ENCODE peak calls at places on chromosomes 11 and 22, in six cellular contexts. One of them, this sample, is unnamed. For H3K36me3, the result is how much of the 10 kb centered on the place peaks cover.

GRCh38 chr11:113884361-113884836 is 9.0 kb upstream of the USP28 start:
- DNase-seq in stomach: no peak
- DNase-seq in upper lobe of right lung: no peak
- DNase-seq in heart right ventricle: no peak
- DNase-seq in gastrocnemius medialis: no peak
- DNase-seq in brain microvascular endothelial cell: peak
- DNase-seq in this sample: no peak

GRCh38 chr11:102115557-102115956 is 5.3 kb downstream of the YAP1 start:
- DNase-seq in stomach: no peak
- DNase-seq in upper lobe of right lung: no peak
- DNase-seq in heart right ventricle: no peak
- DNase-seq in gastrocnemius medialis: no peak
- DNase-seq in brain microvascular endothelial cell: peak
- DNase-seq in this sample: no peak

GRCh38 chr11:76579047-76579751 is 91.3 kb downstream of the LRRC32 start:
- DNase-seq in stomach: no peak
- DNase-seq in upper lobe of right lung: no peak
- DNase-seq in heart right ventricle: peak
- DNase-seq in gastrocnemius medialis: no peak
- DNase-seq in brain microvascular endothelial cell: no peak
- DNase-seq in this sample: peak

GRCh38 chr11:107860688-107861087 is 2.1 kb upstream of the SLC35F2 start:
- DNase-seq in stomach: no peak
- DNase-seq in upper lobe of right lung: no peak
- DNase-seq in heart right ventricle: no peak
- DNase-seq in gastrocnemius medialis: no peak
- DNase-seq in brain microvascular endothelial cell: no peak
- DNase-seq in this sample: no peak

GRCh38 chr11:116916052-116916451 is 78.6 kb upstream of the APOA1 start:
- DNase-seq in stomach: no peak
- DNase-seq in upper lobe of right lung: no peak
- DNase-seq in heart right ventricle: no peak
- DNase-seq in gastrocnemius medialis: no peak
- DNase-seq in brain microvascular endothelial cell: no peak
- DNase-seq in this sample: no peak

GRCh38 chr22:19745155-19746133 is 15.1 kb upstream of the TBX1 start:
- DNase-seq in stomach: no peak
- DNase-seq in upper lobe of right lung: no peak
- DNase-seq in heart right ventricle: peak
- DNase-seq in gastrocnemius medialis: peak
- DNase-seq in brain microvascular endothelial cell: no peak
- DNase-seq in this sample: peak

GRCh38 chr22:46537221-46537945 is at the start of gene CELSR1:
- DNase-seq in stomach: peak
- DNase-seq in upper lobe of right lung: peak
- DNase-seq in heart right ventricle: no peak
- DNase-seq in gastrocnemius medialis: no peak
- DNase-seq in brain microvascular endothelial cell: no peak
- DNase-seq in this sample: no peak

GRCh38 chr22:40076702-40077645 is 82.2 kb downstream of the FAM83F start:
- DNase-seq in stomach: no peak
- DNase-seq in upper lobe of right lung: no peak
- DNase-seq in heart right ventricle: no peak
- DNase-seq in gastrocnemius medialis: no peak
- DNase-seq in brain microvascular endothelial cell: no peak
- DNase-seq in this sample: no peak

GRCh38 chr11:24312464-24313238 is 184.2 kb upstream of the LUZP2 start:
- DNase-seq in stomach: no peak
- DNase-seq in upper lobe of right lung: no peak
- DNase-seq in heart right ventricle: no peak
- DNase-seq in gastrocnemius medialis: no peak
- DNase-seq in brain microvascular endothelial cell: peak
- DNase-seq in this sample: no peak

GRCh38 chr22:49095366-49095765 is 732.3 kb downstream of the BRD1 start:
- DNase-seq in stomach: no peak
- DNase-seq in upper lobe of right lung: no peak
- DNase-seq in heart right ventricle: no peak
- DNase-seq in gastrocnemius medialis: no peak
- DNase-seq in brain microvascular endothelial cell: no peak
- DNase-seq in this sample: no peak

GRCh38 chr11:102912482-102912830 is 37.7 kb upstream of the MMP12 start:
- DNase-seq in stomach: no peak
- DNase-seq in upper lobe of right lung: no peak
- DNase-seq in heart right ventricle: no peak
- DNase-seq in gastrocnemius medialis: no peak
- DNase-seq in brain microvascular endothelial cell: no peak
- DNase-seq in this sample: no peak

GRCh38 chr11:8327761-8328192 is 64.1 kb upstream of the LMO1 start:
- DNase-seq in stomach: no peak
- DNase-seq in upper lobe of right lung: no peak
- DNase-seq in heart right ventricle: no peak
- DNase-seq in gastrocnemius medialis: no peak
- DNase-seq in brain microvascular endothelial cell: no peak
- DNase-seq in this sample: no peak

GRCh38 chr11:121039971-121040613 is 16.2 kb downstream of the TBCEL start:
- DNase-seq in stomach: no peak
- DNase-seq in upper lobe of right lung: no peak
- DNase-seq in heart right ventricle: no peak
- DNase-seq in gastrocnemius medialis: no peak
- DNase-seq in brain microvascular endothelial cell: no peak
- DNase-seq in this sample: no peak

GRCh38 chr22:49240472-49240871 is 587.2 kb downstream of the BRD1 start:
- DNase-seq in stomach: no peak
- DNase-seq in upper lobe of right lung: no peak
- DNase-seq in heart right ventricle: no peak
- DNase-seq in gastrocnemius medialis: no peak
- DNase-seq in brain microvascular endothelial cell: no peak
- DNase-seq in this sample: no peak

GRCh38 chr11:35029979-35030378 is 109.0 kb upstream of the CD44 start:
- DNase-seq in stomach: no peak
- DNase-seq in upper lobe of right lung: no peak
- DNase-seq in heart right ventricle: no peak
- DNase-seq in gastrocnemius medialis: no peak
- DNase-seq in brain microvascular endothelial cell: peak
- DNase-seq in this sample: no peak

GRCh38 chr11:19985106-19985505 is 175.2 kb downstream of the DBX1 start:
- DNase-seq in stomach: no peak
- DNase-seq in upper lobe of right lung: no peak
- DNase-seq in heart right ventricle: no peak
- DNase-seq in gastrocnemius medialis: no peak
- DNase-seq in brain microvascular endothelial cell: no peak
- DNase-seq in this sample: no peak

GRCh38 chr11:71485466-71485865 is 32.5 kb downstream of the NADSYN1 start:
- DNase-seq in stomach: no peak
- DNase-seq in upper lobe of right lung: peak
- DNase-seq in heart right ventricle: no peak
- DNase-seq in gastrocnemius medialis: peak
- DNase-seq in brain microvascular endothelial cell: no peak
- DNase-seq in this sample: no peak

GRCh38 chr11:71483689-71484088 is 30.7 kb downstream of the NADSYN1 start:
- DNase-seq in stomach: no peak
- DNase-seq in upper lobe of right lung: no peak
- DNase-seq in heart right ventricle: no peak
- DNase-seq in gastrocnemius medialis: no peak
- DNase-seq in brain microvascular endothelial cell: no peak
- DNase-seq in this sample: no peak

GRCh38 chr11:71486320-71486719 is 33.3 kb downstream of the NADSYN1 start:
- DNase-seq in stomach: no peak
- DNase-seq in upper lobe of right lung: no peak
- DNase-seq in heart right ventricle: no peak
- DNase-seq in gastrocnemius medialis: no peak
- DNase-seq in brain microvascular endothelial cell: no peak
- DNase-seq in this sample: no peak

GRCh38 chr11:71484248-71485062 is 31.5 kb downstream of the NADSYN1 start:
- DNase-seq in stomach: no peak
- DNase-seq in upper lobe of right lung: peak
- DNase-seq in heart right ventricle: no peak
- DNase-seq in gastrocnemius medialis: peak
- DNase-seq in brain microvascular endothelial cell: no peak
- DNase-seq in this sample: no peak

GRCh38 chr11:71485063-71485399 is 32.0 kb downstream of the NADSYN1 start:
- DNase-seq in stomach: no peak
- DNase-seq in upper lobe of right lung: no peak
- DNase-seq in heart right ventricle: no peak
- DNase-seq in gastrocnemius medialis: peak
- DNase-seq in brain microvascular endothelial cell: no peak
- DNase-seq in this sample: no peak
- H3K36me3 ChIP-seq in stomach: half or more
- H3K36me3 ChIP-seq in upper lobe of right lung: half or more
- H3K36me3 ChIP-seq in heart right ventricle: under half
- H3K36me3 ChIP-seq in gastrocnemius medialis: half or more
- H3K36me3 ChIP-seq in brain microvascular endothelial cell: under half
- H3K36me3 ChIP-seq in this sample: half or more

DNA sequence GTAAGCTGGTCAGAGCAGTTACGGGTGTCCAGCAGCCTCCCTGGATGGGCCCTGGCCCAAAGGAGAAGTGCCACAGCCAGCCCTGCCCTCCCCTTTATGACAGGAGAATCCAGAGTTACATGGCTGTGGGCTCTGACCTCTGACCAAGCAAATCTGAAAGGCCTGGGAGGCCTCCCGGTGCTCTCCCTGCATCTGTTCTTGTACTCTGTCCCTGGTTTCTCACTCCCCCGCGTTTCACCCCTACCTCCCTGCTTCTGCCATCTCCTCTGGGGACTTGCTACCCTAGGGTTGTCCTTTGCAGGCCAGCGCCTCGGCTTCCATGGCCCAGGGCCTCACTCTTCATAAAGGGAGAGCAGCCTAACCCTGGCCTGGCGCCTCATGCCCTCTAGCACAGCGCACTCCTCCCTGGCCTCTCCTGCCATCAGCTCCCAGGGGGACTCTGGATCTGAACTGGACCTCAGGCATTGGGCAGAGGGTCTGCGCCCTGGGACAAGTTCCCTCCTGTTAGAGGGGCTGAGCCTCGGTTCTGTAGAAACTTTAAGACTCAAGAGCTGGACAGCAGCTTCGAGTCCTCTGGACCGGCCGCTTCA is 10.7 kb downstream of the PICK1 start:
- DNase-seq in stomach: no peak
- DNase-seq in upper lobe of right lung: no peak
- DNase-seq in heart right ventricle: no peak
- DNase-seq in gastrocnemius medialis: peak
- DNase-seq in brain microvascular endothelial cell: no peak
- DNase-seq in this sample: peak
- H3K36me3 ChIP-seq in stomach: half or more
- H3K36me3 ChIP-seq in upper lobe of right lung: half or more
- H3K36me3 ChIP-seq in heart right ventricle: under half
- H3K36me3 ChIP-seq in gastrocnemius medialis: under half
- H3K36me3 ChIP-seq in brain microvascular endothelial cell: under half
- H3K36me3 ChIP-seq in this sample: under half

DNA sequence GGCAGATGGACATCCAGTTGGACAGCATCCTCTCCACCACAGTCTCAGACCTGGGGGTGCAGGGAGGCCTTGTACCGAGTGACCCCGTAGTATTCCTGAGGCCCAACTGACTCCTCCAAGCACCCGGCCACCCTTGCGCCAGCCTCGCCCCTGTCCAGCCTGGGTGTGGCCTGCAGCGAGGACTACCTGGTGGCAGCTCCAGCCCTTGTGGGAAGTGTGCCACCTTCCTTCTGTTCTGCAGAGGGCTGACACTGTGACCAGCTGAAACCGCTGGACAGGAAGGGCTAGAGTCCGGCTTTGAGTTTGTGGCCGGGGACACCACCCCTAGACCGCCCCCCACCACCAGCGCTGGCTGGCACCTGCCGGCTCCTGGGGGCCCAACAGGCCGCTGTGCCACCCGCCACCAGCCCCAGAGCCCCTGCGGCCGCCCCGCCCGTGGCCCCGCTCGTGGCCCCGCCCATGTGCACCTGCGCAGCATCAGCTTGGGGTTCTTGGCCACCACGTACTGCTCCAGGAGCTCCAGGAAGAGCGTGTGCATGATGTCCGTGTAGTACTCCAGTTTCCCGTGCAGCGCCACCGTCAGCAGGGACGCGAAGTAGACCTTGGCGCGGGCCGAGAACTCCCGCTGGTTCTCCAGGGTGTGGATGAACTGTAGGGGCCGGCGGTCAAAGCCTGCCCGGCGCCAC is 10.0 kb upstream of the MAPK11 start:
- DNase-seq in stomach: peak
- DNase-seq in upper lobe of right lung: no peak
- DNase-seq in heart right ventricle: no peak
- DNase-seq in gastrocnemius medialis: no peak
- DNase-seq in brain microvascular endothelial cell: no peak
- DNase-seq in this sample: no peak
- H3K36me3 ChIP-seq in stomach: half or more
- H3K36me3 ChIP-seq in upper lobe of right lung: half or more
- H3K36me3 ChIP-seq in heart right ventricle: under half
- H3K36me3 ChIP-seq in gastrocnemius medialis: under half
- H3K36me3 ChIP-seq in brain microvascular endothelial cell: half or more
- H3K36me3 ChIP-seq in this sample: under half

DNA sequence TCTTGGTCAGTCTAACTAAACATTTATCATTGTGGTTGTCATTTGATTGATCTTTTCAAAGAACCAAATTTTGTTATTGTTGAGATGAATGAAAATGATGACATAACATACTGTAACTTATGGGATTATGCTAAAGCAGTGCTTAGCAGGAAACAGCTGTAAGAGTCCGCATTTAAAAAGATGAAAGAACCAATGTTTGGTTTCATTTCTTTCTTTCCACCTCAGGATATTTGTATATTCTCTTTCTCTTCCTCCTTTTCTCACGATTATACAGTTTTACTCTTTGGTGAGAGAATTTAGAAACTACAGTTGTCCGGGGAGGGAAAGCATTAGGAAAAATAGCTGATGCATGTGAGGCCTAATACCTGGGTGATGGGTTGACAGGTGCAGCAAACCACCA is 23.1 kb downstream of the PIH1D2 start:
- DNase-seq in stomach: no peak
- DNase-seq in upper lobe of right lung: no peak
- DNase-seq in heart right ventricle: no peak
- DNase-seq in gastrocnemius medialis: no peak
- DNase-seq in brain microvascular endothelial cell: no peak
- DNase-seq in this sample: no peak
- H3K36me3 ChIP-seq in stomach: half or more
- H3K36me3 ChIP-seq in upper lobe of right lung: half or more
- H3K36me3 ChIP-seq in heart right ventricle: under half
- H3K36me3 ChIP-seq in gastrocnemius medialis: half or more
- H3K36me3 ChIP-seq in brain microvascular endothelial cell: under half
- H3K36me3 ChIP-seq in this sample: under half

DNA sequence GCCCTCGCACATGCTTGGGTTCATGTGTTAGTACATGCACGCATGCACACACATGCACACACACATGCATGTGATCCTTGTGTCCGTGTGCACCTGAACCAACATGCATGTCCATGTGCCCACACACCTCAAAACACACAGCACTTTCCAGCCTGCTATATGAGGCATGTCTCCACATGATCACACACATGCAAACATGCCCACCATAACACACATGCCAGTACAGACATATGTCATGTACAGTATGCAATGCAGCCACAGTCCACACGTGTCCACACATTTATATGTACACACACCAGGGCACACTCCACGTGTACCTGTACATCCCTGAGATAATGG is 40.8 kb downstream of the RNF141 start:
- DNase-seq in stomach: no peak
- DNase-seq in upper lobe of right lung: no peak
- DNase-seq in heart right ventricle: no peak
- DNase-seq in gastrocnemius medialis: no peak
- DNase-seq in brain microvascular endothelial cell: no peak
- DNase-seq in this sample: no peak
- H3K36me3 ChIP-seq in stomach: half or more
- H3K36me3 ChIP-seq in upper lobe of right lung: under half
- H3K36me3 ChIP-seq in heart right ventricle: under half
- H3K36me3 ChIP-seq in gastrocnemius medialis: half or more
- H3K36me3 ChIP-seq in brain microvascular endothelial cell: under half
- H3K36me3 ChIP-seq in this sample: under half

This sample was measured in psoas muscle.